ENCODE peak calls at places on chromosomes 11 and 22, in four cellular contexts. M, X, F and P are unnamed samples.

GRCh38 chr11:97738751-97739150 is 1282.0 kb upstream of the CNTN5 start:
- DNase-seq in M (no peak), X (no peak), F (no peak), P (no peak)

GRCh38 chr11:75174781-75175370 is 24.0 kb downstream of the SLCO2B1 start:
- DNase-seq in M (peak; percentile 55), X (no peak), F (peak; percentile 71), P (no peak)

GRCh38 chr11:71263391-71263790 is 11.0 kb upstream of the SHANK2 start:
- DNase-seq in M (no peak), X (no peak), F (no peak), P (no peak)

GRCh38 chr11:120197977-120198376 is 12.9 kb upstream of the OAF start:
- DNase-seq in M (no peak), X (no peak), F (no peak), P (no peak)

GRCh38 chr11:134041791-134042696 is 26.8 kb upstream of the JAM3 start:
- DNase-seq in M (no peak), X (no peak), F (no peak), P (no peak)

GRCh38 chr11:1050581-1051355 is 14.2 kb upstream of the MUC6 start:
- DNase-seq in M (peak; percentile 57), X (no peak), F (peak; percentile 17), P (peak; percentile 22)

GRCh38 chr11:2515401-2516275 is 70.8 kb downstream of the KCNQ1 start:
- DNase-seq in M (peak; percentile 34), X (no peak), F (no peak), P (no peak)

GRCh38 chr22:43476341-43476740 is 64.5 kb downstream of the MPPED1 start:
- DNase-seq in M (no peak), X (no peak), F (no peak), P (no peak)

GRCh38 chr11:126348806-126349582 is 6.5 kb upstream of the ST3GAL4 start:
- DNase-seq in M (peak; percentile 59), X (no peak), F (no peak), P (peak; percentile 66)

GRCh38 chr11:76693791-76694190 is 23.2 kb upstream of the LRRC32 start:
- DNase-seq in M (no peak), X (no peak), F (no peak), P (no peak)

GRCh38 chr11:118100691-118101232 is 14.0 kb upstream of the SMIM35 start:
- DNase-seq in M (no peak), X (no peak), F (no peak), P (no peak)

GRCh38 chr11:128463386-128463829 is 124.0 kb downstream of the ETS1 start:
- DNase-seq in M (peak; percentile 69), X (no peak), F (no peak), P (peak; percentile 60)

GRCh38 chr22:48700566-48701295 is 1126.9 kb downstream of the BRD1 start:
- DNase-seq in M (no peak), X (no peak), F (peak; percentile 79), P (no peak)

GRCh38 chr22:19996694-19997384 is 19.8 kb downstream of the ARVCF start:
- DNase-seq in M (no peak), X (no peak), F (no peak), P (no peak)

GRCh38 chr11:57424802-57425564 is 1.9 kb downstream of the SLC43A3 start:
- DNase-seq in M (peak; percentile 85), X (peak; percentile 53), F (no peak), P (peak; percentile 97)

GRCh38 chr11:2555376-2555775 is 110.6 kb downstream of the KCNQ1 start:
- DNase-seq in M (no peak), X (no peak), F (no peak), P (no peak)

GRCh38 chr22:24937114-24937513 is 9.4 kb downstream of the LHFPL7 start:
- DNase-seq in M (no peak), X (no peak), F (no peak), P (no peak)